ENCODE peak calls at places on chromosomes 7 and 10, in six cellular contexts. G is adrenal gland, V is A673, B is psoas muscle, D is transverse colon, Z is A549. Y is an unnamed sample.

GRCh38 chr10:73339436-73339835 is 19.2 kb downstream of the CFAP70 start:
- DNase-seq in V (no peak), G (no peak), Z (no peak), D (no peak), B (peak; percentile 25), Y (no peak)

GRCh38 chr10:13815766-13816165 is 229.0 kb downstream of the PRPF18 start:
- DNase-seq in V (no peak), D (no peak), G (no peak), Z (no peak), B (no peak), Y (no peak)

GRCh38 chr7:119482209-119482608 is 790.8 kb upstream of the KCND2 start:
- DNase-seq in V (peak; percentile 51), G (no peak), Z (peak; percentile 36), D (no peak), B (no peak), Y (no peak)

GRCh38 chr7:132275384-132275783 is 300.9 kb downstream of the PLXNA4 start:
- DNase-seq in D (no peak), B (no peak), G (no peak), Z (no peak), V (no peak), Y (no peak)

GRCh38 chr10:33347227-33347626 is 12.8 kb upstream of the NRP1 start:
- DNase-seq in D (no peak), V (no peak), Z (no peak), G (no peak), B (no peak), Y (no peak)

GRCh38 chr7:132455306-132455705 is 121.0 kb downstream of the PLXNA4 start:
- DNase-seq in B (no peak), V (no peak), Z (no peak), G (no peak), D (no peak), Y (no peak)

GRCh38 chr7:44914992-44915607 is 29.8 kb upstream of the PURB start:
- DNase-seq in B (no peak), G (no peak), V (no peak), Z (no peak), D (no peak), Y (no peak)

GRCh38 chr10:6179078-6179477 is 23.7 kb upstream of the PFKFB3 start:
- DNase-seq in D (no peak), G (no peak), Z (no peak), B (no peak), V (no peak), Y (no peak)

GRCh38 chr7:117386125-117386709 is 41.1 kb downstream of the ASZ1 start:
- DNase-seq in G (no peak), Z (no peak), V (no peak), B (no peak), D (no peak), Y (no peak)

GRCh38 chr10:110803239-110803593 is 68.5 kb upstream of the PDCD4 start:
- DNase-seq in V (no peak), G (no peak), B (no peak), D (no peak), Z (no peak), Y (no peak)

GRCh38 chr7:3399858-3400257 is 98.8 kb downstream of the SDK1 start:
- DNase-seq in G (no peak), D (no peak), V (peak; percentile 63), Z (peak; percentile 61), B (no peak), Y (no peak)

GRCh38 chr10:126115021-126115610 is 218.8 kb downstream of the FANK1 start:
- DNase-seq in B (no peak), Z (no peak), V (peak; percentile 29), G (no peak), D (no peak), Y (no peak)

GRCh38 chr10:51162002-51162401 is 87.7 kb downstream of the PRKG1 start:
- DNase-seq in B (no peak), V (no peak), D (no peak), G (peak; percentile 79), Z (no peak), Y (no peak)

GRCh38 chr7:1678571-1679325 is 8.7 kb downstream of the ELFN1 start:
- DNase-seq in D (no peak), B (no peak), G (peak; percentile 36), Z (no peak), V (no peak), Y (no peak)

GRCh38 chr10:129848571-129849451 is 115.3 kb downstream of the EBF3 start:
- DNase-seq in Z (no peak), D (no peak), G (peak; percentile 6), B (no peak), V (no peak), Y (no peak)

GRCh38 chr7:106358103-106358663 is 73.4 kb upstream of the NAMPT start:
- DNase-seq in Z (no peak), B (no peak), D (no peak), V (peak; percentile 50), G (no peak), Y (no peak)

GRCh38 chr7:93544686-93545085 is 29.8 kb downstream of the CALCR start:
- DNase-seq in B (no peak), G (no peak), Z (no peak), V (no peak), D (no peak), Y (no peak)

GRCh38 chr10:72084094-72084459 is 4.3 kb downstream of the SPOCK2 start:
- DNase-seq in Z (no peak), G (no peak), B (no peak), V (no peak), D (no peak), Y (no peak)

GRCh38 chr7:98681496-98681895 is 64.4 kb downstream of the NPTX2 start:
- DNase-seq in D (no peak), Z (no peak), V (no peak), B (no peak), G (no peak), Y (no peak)

GRCh38 chr10:121104476-121105111 is 253.4 kb downstream of the WDR11 start:
- DNase-seq in G (no peak), Z (no peak), V (no peak), B (no peak), D (peak; percentile 59), Y (no peak)

GRCh38 chr7:74521855-74522254 is 68.1 kb downstream of the GTF2IRD1 start:
- DNase-seq in Z (peak; percentile 31), G (no peak), B (no peak), D (no peak), V (no peak), Y (no peak)

GRCh38 chr10:101284171-101285092 is 55.2 kb upstream of the LBX1 start:
- DNase-seq in B (no peak), Z (no peak), D (no peak), G (no peak), V (no peak), Y (no peak)

GRCh38 chr7:154871928-154872750 is 130.8 kb downstream of the PAXIP1 start:
- DNase-seq in D (no peak), B (no peak), Z (no peak), G (no peak), V (no peak), Y (no peak)

GRCh38 chr10:5811387-5811821 is 1.8 kb downstream of the GDI2 start:
- DNase-seq in B (no peak), D (no peak), G (no peak), Z (peak; percentile 6), V (peak; percentile 60), Y (no peak)

GRCh38 chr7:115410972-115411686 is 489.2 kb downstream of the MDFIC start:
- DNase-seq in V (peak; percentile 47), Z (no peak), B (no peak), D (no peak), G (no peak), Y (no peak)

GRCh38 chr10:94235470-94235869 is 127.3 kb downstream of the NOC3L start:
- DNase-seq in G (no peak), Z (no peak), V (no peak), B (no peak), D (no peak), Y (no peak)

DNA sequence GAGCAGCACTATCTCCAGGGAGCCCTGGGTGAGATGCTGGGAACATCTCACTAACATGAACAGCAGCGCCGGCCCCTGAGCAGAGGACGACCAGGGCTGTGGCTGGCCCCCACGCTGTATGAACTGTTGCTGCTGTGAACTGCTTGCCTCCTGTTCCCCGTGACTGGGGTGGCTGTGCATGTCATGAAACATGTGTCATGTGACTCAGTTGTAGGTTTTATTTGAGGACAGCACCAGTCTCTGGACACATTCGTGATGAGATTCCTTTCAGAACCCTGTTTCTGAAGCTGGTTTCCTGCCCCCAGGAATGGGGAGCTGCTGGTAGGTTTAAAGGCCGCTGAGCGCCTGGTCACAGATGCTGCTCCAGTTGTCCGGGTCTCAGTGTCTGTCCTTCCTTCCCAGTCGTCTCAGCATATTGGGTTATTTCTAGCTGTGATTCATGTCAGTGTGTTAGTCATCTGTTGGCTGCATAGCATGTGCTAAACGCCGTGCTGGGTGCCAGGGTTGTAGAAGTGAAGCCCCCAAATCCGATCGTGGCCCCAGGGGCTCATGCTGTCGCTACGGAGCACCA is 79.1 kb upstream of the PPIF start:
- DNase-seq in B (no peak), V (no peak), D (no peak), Z (no peak), G (no peak), Y (no peak)
- H3K4me1 ChIP-seq in B (peaks cover 55% of the 10 kb centered on the region), V (peaks cover 17% of the 10 kb centered on the region), D (peaks cover 60% of the 10 kb centered on the region), Z (no peaks in the 10 kb centered on the region), G (peaks cover 76% of the 10 kb centered on the region), Y (peaks cover 18% of the 10 kb centered on the region)

GRCh38 chr10:86262671-86263165 is 103.9 kb downstream of the GRID1 start:
- DNase-seq in D (no peak), Z (no peak), B (no peak), V (peak; percentile 23), G (peak; percentile 45), Y (no peak)

GRCh38 chr10:86261470-86261869 is 105.1 kb downstream of the GRID1 start:
- DNase-seq in V (no peak), B (no peak), G (no peak), Z (no peak), D (no peak), Y (no peak)

GRCh38 chr10:86260564-86260963 is 106.0 kb downstream of the GRID1 start:
- DNase-seq in V (no peak), B (no peak), G (peak; percentile 37), Z (no peak), D (no peak), Y (no peak)

GRCh38 chr10:86263209-86263608 is 103.4 kb downstream of the GRID1 start:
- DNase-seq in Z (no peak), D (no peak), V (no peak), G (peak; percentile 53), B (no peak), Y (no peak)

GRCh38 chr10:86261933-86262665 is 104.5 kb downstream of the GRID1 start:
- DNase-seq in D (no peak), V (no peak), B (no peak), G (peak; percentile 70), Z (peak; percentile 69), Y (no peak)
- TF ChIP-seq CTCF in D (no peak), V (peak; percentile 19), B (no peak), G (no peak), Z (peak; percentile 39), Y (no peak)

GRCh38 chr10:96917628-96918027 is 85.5 kb downstream of the LCOR start:
- DNase-seq in V (no peak), B (no peak), Z (no peak), D (no peak), G (no peak), Y (no peak)
- H3K4me1 ChIP-seq in V (no peaks in the 10 kb centered on the region), B (peaks cover 54% of the 10 kb centered on the region), Z (no peaks in the 10 kb centered on the region), D (no peaks in the 10 kb centered on the region), G (no peaks in the 10 kb centered on the region), Y (peaks cover 18% of the 10 kb centered on the region)

DNA sequence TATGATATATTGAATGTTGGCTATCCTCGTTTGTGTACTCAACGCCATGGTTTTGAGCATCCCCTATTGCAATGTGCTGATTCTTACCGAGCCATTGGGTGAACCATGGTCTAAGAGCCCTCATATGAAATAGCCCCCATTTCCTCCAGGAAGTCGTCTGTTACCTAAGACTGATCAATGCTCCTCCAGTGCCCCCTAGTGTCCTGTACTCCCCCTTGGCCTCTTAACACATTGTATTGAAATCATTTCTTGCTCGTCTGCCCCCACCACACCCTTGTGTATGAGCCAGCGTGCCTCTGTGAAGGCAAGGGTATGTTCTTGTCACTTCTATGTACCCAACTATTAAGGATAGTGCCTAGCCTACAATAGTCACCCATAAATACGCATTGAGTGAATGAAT is 11.2 kb upstream of the SLC35B4 start:
- DNase-seq in V (peak; percentile 73), Z (peak; percentile 87), D (peak; percentile 45), B (no peak), G (peak; percentile 63), Y (peak; percentile 35)
- TF ChIP-seq CTCF in V (peak; percentile 64), Z (peak; percentile 61), D (peak; percentile 25), B (peak; percentile 17), G (peak; percentile 37), Y (peak; percentile 4)

Y was measured in lung.